ENCODE peak calls at places on chromosome 1, in seven cellular contexts. I, P, X, F, Z, E and L are unnamed samples.

GRCh38 chr1:76867342-76868130 is at the start of gene ST6GALNAC5:
- DNase-seq in I (peak; percentile 9), P (peak; percentile 15), X (peak; percentile 53), F (peak; percentile 76), Z (peak; percentile 51), E (no peak), L (peak; percentile 6)

GRCh38 chr1:15684468-15685283 is 556 bp downstream of the PLEKHM2 start:
- DNase-seq in I (no peak), P (peak; percentile 42), X (peak; percentile 38), F (peak; percentile 64), Z (peak; percentile 23), E (no peak), L (peak; percentile 66)

GRCh38 chr1:50368179-50369007 is 54.9 kb downstream of the DMRTA2 start:
- DNase-seq in I (peak; percentile 6), P (peak; percentile 46), X (peak; percentile 77), F (peak; percentile 53), Z (peak; percentile 56), E (no peak), L (peak; percentile 24)

GRCh38 chr1:43285269-43285986 is at the start of gene C1orf210:
- DNase-seq in I (no peak), P (peak; percentile 87), X (peak; percentile 96), F (peak; percentile 87), Z (no peak), E (peak; percentile 71), L (no peak)

GRCh38 chr1:33221385-33221758 is 34.9 kb upstream of the ZNF362 start:
- DNase-seq in I (no peak), P (peak; percentile 37), X (no peak), F (no peak), Z (no peak), E (no peak), L (peak; percentile 21)

GRCh38 chr1:161139765-161140164 is 7.3 kb upstream of the DEDD start:
- DNase-seq in I (peak; percentile 57), P (peak; percentile 73), X (no peak), F (peak; percentile 60), Z (no peak), E (no peak), L (peak; percentile 70)

GRCh38 chr1:106791041-106791440 is 265.4 kb upstream of the PRMT6 start:
- DNase-seq in I (no peak), P (no peak), X (no peak), F (no peak), Z (no peak), E (no peak), L (no peak)

GRCh38 chr1:203322480-203323179 is 17.3 kb downstream of the BTG2 start:
- DNase-seq in I (no peak), P (no peak), X (no peak), F (no peak), Z (no peak), E (no peak), L (no peak)

GRCh38 chr1:222616535-222616934 is 1.4 kb upstream of the MIA3 start:
- DNase-seq in I (peak; percentile 91), P (peak; percentile 91), X (no peak), F (peak; percentile 11), Z (no peak), E (no peak), L (peak; percentile 77)

GRCh38 chr1:22573237-22573636 is 9.9 kb downstream of the EPHA8 start:
- DNase-seq in I (no peak), P (no peak), X (no peak), F (no peak), Z (no peak), E (no peak), L (no peak)

GRCh38 chr1:31576201-31576669 is at the start of gene TINAGL1:
- DNase-seq in I (no peak), P (peak; percentile 71), X (peak; percentile 88), F (peak; percentile 79), Z (no peak), E (no peak), L (peak; percentile 32)

GRCh38 chr1:238772321-238772720 is 614.0 kb upstream of the CHRM3 start:
- DNase-seq in I (peak; percentile 53), P (peak; percentile 50), X (no peak), F (no peak), Z (no peak), E (no peak), L (no peak)

GRCh38 chr1:210978316-210978993 is 155.5 kb downstream of the KCNH1 start:
- DNase-seq in I (no peak), P (no peak), X (no peak), F (no peak), Z (no peak), E (no peak), L (no peak)

GRCh38 chr1:56570924-56571372 is 8.4 kb downstream of the PLPP3 start:
- DNase-seq in I (no peak), P (peak; percentile 80), X (no peak), F (no peak), Z (no peak), E (no peak), L (no peak)

GRCh38 chr1:203268901-203269653 is 36.2 kb upstream of the BTG2 start:
- DNase-seq in I (peak; percentile 77), P (peak; percentile 89), X (peak; percentile 65), F (peak; percentile 87), Z (peak; percentile 83), E (no peak), L (peak; percentile 80)

GRCh38 chr1:53176452-53177344 is 19.9 kb upstream of the CPT2 start:
- DNase-seq in I (peak; percentile 59), P (peak; percentile 60), X (no peak), F (no peak), Z (no peak), E (no peak), L (peak; percentile 57)

GRCh38 chr1:36387141-36387949 is 1.6 kb upstream of the STK40 start:
- DNase-seq in I (peak; percentile 76), P (peak; percentile 88), X (no peak), F (peak; percentile 94), Z (peak; percentile 52), E (no peak), L (peak; percentile 95)

GRCh38 chr1:37954316-37954971 is 7.6 kb upstream of the INPP5B start:
- DNase-seq in I (no peak), P (no peak), X (peak; percentile 37), F (peak; percentile 42), Z (no peak), E (no peak), L (no peak)

GRCh38 chr1:115531806-115532359 is 109.9 kb upstream of the VANGL1 start:
- DNase-seq in I (no peak), P (no peak), X (no peak), F (no peak), Z (no peak), E (no peak), L (no peak)

GRCh38 chr1:234599617-234600417 is 10.2 kb downstream of the IRF2BP2 start:
- DNase-seq in I (peak; percentile 82), P (peak; percentile 74), X (peak; percentile 81), F (peak; percentile 93), Z (peak; percentile 90), E (peak; percentile 39), L (peak; percentile 92)
- H2BK5ac ChIP-seq in I (peak overlapping the region; percentile 73), P (peak overlapping the region; percentile 60), X (no peak overlapping the region), F (no peak overlapping the region), Z (peak overlapping the region; percentile 16), E (no peak overlapping the region), L (peak overlapping the region; percentile 57)

DNA sequence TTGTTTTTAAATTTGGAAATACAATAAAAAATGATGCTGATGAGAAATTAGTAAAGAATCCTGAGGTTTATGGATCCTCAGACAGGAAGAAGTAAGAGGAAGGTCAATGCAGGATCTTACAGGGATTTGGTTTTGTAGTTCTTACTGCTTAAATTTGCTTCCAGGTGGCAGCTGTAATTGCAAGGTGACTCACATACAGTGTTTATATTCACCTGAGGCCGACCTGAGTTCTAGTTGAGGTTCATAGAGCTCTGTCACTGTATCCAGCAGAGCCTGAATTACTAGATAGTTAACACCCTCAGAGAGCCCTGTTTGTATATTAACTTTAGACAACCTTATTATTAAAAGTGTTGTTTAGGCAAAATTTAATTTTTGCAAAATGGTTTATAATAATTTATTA is 1.4 kb upstream of the WDR26 start:
- DNase-seq in I (no peak), P (no peak), X (no peak), F (no peak), Z (no peak), E (no peak), L (no peak)
- H2BK5ac ChIP-seq in I (peak overlapping the region; percentile 96), P (no peak overlapping the region), X (no peak overlapping the region), F (no peak overlapping the region), Z (no peak overlapping the region), E (no peak overlapping the region), L (no peak overlapping the region)

GRCh38 chr1:214330715-214331114 is 49.8 kb downstream of the SMYD2 start:
- DNase-seq in I (no peak), P (no peak), X (no peak), F (no peak), Z (no peak), E (no peak), L (no peak)
- H2BK5ac ChIP-seq in I (no peak overlapping the region), P (peak overlapping the region; percentile 63), X (no peak overlapping the region), F (no peak overlapping the region), Z (no peak overlapping the region), E (no peak overlapping the region), L (no peak overlapping the region)

DNA sequence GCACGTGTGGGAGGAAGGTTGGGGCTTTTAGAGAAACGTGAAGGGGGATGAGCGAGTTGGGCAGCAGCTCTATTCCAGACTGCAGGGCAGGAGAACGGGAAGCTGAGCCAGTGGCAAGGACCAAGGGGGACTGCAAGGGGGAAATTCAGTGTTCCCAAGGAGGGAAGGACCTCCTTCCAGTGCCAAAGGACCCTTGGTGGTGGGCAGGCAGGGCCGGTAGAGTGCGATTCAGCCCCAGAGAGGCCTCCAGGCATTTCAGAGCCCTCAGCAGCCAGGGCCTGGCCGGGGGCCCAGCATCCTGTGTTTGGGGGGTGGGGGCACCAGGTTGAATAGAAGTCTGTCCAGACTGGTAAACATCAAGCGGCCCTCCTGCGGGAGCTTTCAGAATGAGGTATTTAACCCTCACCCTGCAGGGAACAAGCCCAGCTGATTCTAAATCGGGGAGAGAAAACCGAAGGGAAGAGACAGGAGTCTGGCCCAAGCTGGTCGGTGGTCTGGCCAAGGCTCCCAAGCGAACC is 2.3 kb downstream of the COL9A2 start:
- DNase-seq in I (no peak), P (no peak), X (no peak), F (no peak), Z (no peak), E (no peak), L (no peak)
- H2BK5ac ChIP-seq in I (peak overlapping the region; percentile 43), P (no peak overlapping the region), X (no peak overlapping the region), F (no peak overlapping the region), Z (peak overlapping the region; percentile 96), E (no peak overlapping the region), L (no peak overlapping the region)

DNA sequence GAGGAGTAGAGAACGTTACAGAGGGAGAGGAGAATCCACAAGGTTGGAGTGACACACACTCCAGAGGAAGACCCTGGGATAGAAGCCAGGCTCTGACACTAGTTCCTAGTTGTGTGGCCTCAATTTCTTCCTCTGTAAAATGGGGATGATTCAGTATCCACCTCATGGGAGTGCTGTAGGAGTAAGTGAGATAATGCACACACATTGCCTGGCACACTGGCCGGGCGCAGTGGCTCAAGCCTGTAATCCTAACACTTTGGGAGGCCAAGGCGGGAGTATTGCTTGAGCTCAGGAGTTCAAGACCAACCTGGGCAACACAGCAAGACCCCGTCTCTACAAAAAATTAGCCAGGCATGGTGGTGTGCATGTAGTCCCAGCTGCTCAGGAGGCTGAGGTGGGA is 8.9 kb downstream of the KIF17 start:
- DNase-seq in I (no peak), P (no peak), X (no peak), F (no peak), Z (no peak), E (no peak), L (no peak)
- H2BK5ac ChIP-seq in I (no peak overlapping the region), P (no peak overlapping the region), X (no peak overlapping the region), F (no peak overlapping the region), Z (no peak overlapping the region), E (no peak overlapping the region), L (no peak overlapping the region)

DNA sequence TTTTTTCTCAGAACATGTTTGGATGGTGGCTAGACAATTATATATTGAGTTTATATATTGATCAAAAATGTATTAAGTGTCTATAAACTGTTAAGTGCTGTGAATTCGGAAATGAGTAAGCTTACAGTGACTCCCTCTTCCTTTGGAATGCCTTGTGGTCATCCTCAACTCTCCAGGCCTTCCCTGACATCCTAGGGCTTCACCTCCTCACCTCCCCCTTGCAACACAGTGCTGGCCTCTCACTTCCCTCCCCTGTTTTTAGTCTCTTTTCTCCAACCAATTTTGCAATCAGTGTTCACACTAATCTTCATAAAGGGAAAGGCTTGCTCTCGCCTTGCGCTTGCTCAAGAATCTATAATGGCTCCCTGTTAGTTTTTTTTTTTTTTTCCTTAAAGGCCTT is 95.1 kb upstream of the C1orf21 start:
- DNase-seq in I (no peak), P (no peak), X (no peak), F (no peak), Z (no peak), E (no peak), L (no peak)
- H2BK5ac ChIP-seq in I (no peak overlapping the region), P (no peak overlapping the region), X (no peak overlapping the region), F (no peak overlapping the region), Z (no peak overlapping the region), E (no peak overlapping the region), L (no peak overlapping the region)